ENCODE peak calls at places on chromosomes 11 and 22, in five cellular contexts. One of them, this sample, is unnamed.

GRCh38 chr22:49380828-49381114 is 446.9 kb downstream of the BRD1 start:
- DNase-seq in GM12878: no peak
- DNase-seq in H1: no peak
- DNase-seq in HepG2: no peak
- DNase-seq in K562: no peak
- DNase-seq in this sample: no peak

GRCh38 chr11:17748044-17748443 is 13.5 kb downstream of the KCNC1 start:
- DNase-seq in HepG2: no peak
- DNase-seq in H1: no peak
- DNase-seq in GM12878: no peak
- DNase-seq in K562: no peak
- DNase-seq in this sample: no peak

GRCh38 chr11:2585566-2586090 is 114.2 kb downstream of the KCNQ1OT1 start:
- DNase-seq in GM12878: no peak
- DNase-seq in HepG2: no peak
- DNase-seq in K562: no peak
- DNase-seq in H1: no peak
- DNase-seq in this sample: no peak

GRCh38 chr22:38872831-38873248 is 824 bp upstream of the CBX6 start:
- DNase-seq in GM12878: no peak
- DNase-seq in K562: peak; percentile 64
- DNase-seq in HepG2: no peak
- DNase-seq in H1: peak; percentile 79
- DNase-seq in this sample: peak; percentile 66

GRCh38 chr11:59542142-59542810 is 30.9 kb downstream of the OR4D9 start:
- DNase-seq in K562: no peak
- DNase-seq in HepG2: no peak
- DNase-seq in H1: no peak
- DNase-seq in GM12878: no peak
- DNase-seq in this sample: no peak

GRCh38 chr11:79959318-79959717 is 518.5 kb upstream of the TENM4 start:
- DNase-seq in H1: no peak
- DNase-seq in HepG2: no peak
- DNase-seq in GM12878: no peak
- DNase-seq in K562: no peak
- DNase-seq in this sample: no peak

GRCh38 chr11:9214765-9215164 is 50.4 kb downstream of the DENND5A start:
- DNase-seq in GM12878: no peak
- DNase-seq in K562: no peak
- DNase-seq in H1: no peak
- DNase-seq in HepG2: no peak
- DNase-seq in this sample: no peak

GRCh38 chr11:132943737-132944556 is 588.4 kb downstream of the OPCML start:
- DNase-seq in GM12878: no peak
- DNase-seq in H1: peak; percentile 72
- DNase-seq in HepG2: no peak
- DNase-seq in K562: no peak
- DNase-seq in this sample: peak; percentile 28

DNA sequence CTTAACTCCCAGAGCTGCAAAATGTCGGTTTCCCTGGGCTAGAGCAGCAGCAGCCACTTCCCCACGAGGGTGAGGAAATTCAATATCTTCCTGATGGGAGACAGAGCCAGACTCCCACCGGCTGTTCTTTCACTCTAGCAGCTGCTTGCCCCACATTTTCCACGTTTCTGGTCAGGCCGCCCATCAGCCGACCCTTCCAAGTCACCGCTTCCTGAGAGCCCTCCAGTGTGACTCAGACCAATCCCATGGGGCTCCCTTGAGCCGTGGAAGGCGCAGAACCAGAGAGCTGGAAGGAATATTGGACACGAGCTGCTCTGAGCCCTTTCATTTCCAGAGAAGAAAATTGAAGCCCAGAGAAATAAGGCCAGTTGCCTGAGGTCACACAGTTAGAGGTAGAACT is 227.0 kb downstream of the ADAMTS15 start:
- DNase-seq in HepG2: no peak
- DNase-seq in K562: no peak
- DNase-seq in H1: no peak
- DNase-seq in GM12878: no peak
- DNase-seq in this sample: no peak
- TF ChIP-seq USF2 in HepG2: no peak
- TF ChIP-seq USF2 in K562: no peak
- TF ChIP-seq USF2 in H1: no peak
- TF ChIP-seq USF2 in GM12878: no peak
- TF ChIP-seq USF2 in this sample: no peak

GRCh38 chr22:45807156-45807915 is 135.7 kb downstream of the ATXN10 start:
- DNase-seq in H1: no peak
- DNase-seq in K562: no peak
- DNase-seq in GM12878: no peak
- DNase-seq in HepG2: no peak
- DNase-seq in this sample: no peak
- TF ChIP-seq CREB1 in H1: no peak
- TF ChIP-seq CREB1 in K562: no peak
- TF ChIP-seq CREB1 in GM12878: no peak
- TF ChIP-seq CREB1 in HepG2: no peak
- TF ChIP-seq CREB1 in this sample: no peak

DNA sequence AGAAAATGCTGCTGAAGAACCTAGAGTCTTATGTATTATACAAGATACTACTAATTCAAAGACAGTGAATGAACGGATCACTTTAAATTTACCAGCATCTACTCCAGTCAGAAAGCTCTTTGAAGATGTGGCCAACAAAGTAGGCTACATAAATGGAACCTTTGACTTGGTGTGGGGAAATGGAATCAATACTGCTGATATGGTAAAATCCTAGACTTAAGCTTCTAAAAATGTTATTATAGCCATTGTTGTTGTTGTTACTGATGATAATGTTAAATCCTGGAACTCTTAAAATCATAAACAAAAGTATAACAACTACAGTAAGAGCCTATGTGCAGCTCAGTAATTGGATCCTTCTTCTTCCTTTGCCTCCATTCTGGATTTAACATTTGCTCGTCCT is 38.4 kb downstream of the USP47 start:
- DNase-seq in K562: no peak
- DNase-seq in H1: no peak
- DNase-seq in GM12878: no peak
- DNase-seq in HepG2: no peak
- DNase-seq in this sample: no peak
- TF ChIP-seq USF2 in K562: no peak
- TF ChIP-seq USF2 in H1: no peak
- TF ChIP-seq USF2 in GM12878: no peak
- TF ChIP-seq USF2 in HepG2: no peak
- TF ChIP-seq USF2 in this sample: no peak

DNA sequence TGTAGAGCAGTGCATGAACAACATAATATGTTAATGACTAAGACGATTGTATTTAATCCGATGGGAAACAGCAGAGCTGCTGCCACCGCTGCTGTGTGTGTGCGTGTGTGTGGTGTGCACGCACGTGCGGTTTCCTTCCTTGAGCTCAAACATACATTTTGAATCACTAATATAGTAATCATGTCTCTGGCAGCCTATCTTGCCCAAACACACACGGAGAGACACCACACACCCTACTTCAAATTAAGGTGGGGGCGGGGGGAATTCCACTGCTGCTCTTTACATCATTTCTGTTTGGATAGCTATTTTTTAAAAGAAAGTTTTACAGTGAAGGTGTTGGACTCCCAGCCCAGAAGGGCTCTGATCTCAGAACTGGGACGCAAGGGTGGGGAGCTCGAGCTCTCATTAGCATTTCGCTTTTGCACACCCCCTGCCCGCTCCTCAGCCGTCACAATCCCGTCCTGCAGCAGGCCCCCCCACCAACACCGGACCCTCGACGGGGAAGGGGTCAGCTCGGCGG is 648 bp upstream of the FAM83F start:
- DNase-seq in HepG2: no peak
- DNase-seq in H1: no peak
- DNase-seq in GM12878: no peak
- DNase-seq in K562: peak; percentile 62
- DNase-seq in this sample: no peak
- TF ChIP-seq CREB1 in HepG2: no peak
- TF ChIP-seq CREB1 in H1: no peak
- TF ChIP-seq CREB1 in GM12878: no peak
- TF ChIP-seq CREB1 in K562: no peak
- TF ChIP-seq CREB1 in this sample: no peak

This sample was measured in WTC11.